ENCODE peak calls at places on chromosomes 12 and 14, in eight cellular contexts. H, R, P, C, Y, G, Z and J are unnamed samples.

GRCh38 chr12:118206107-118206412 is 70.1 kb downstream of the PEBP1 start:
- DNase-seq in H (no peak), R (no peak), P (no peak), C (no peak), Y (no peak), G (no peak), Z (peak), J (no peak)

GRCh38 chr14:45085004-45085403 is 1.1 kb downstream of the PRPF39 start:
- DNase-seq in H (no peak), R (peak), P (no peak), C (no peak), Y (no peak), G (no peak), Z (peak), J (peak)

GRCh38 chr14:104438166-104438887 is 141.2 kb upstream of the C14orf180 start:
- DNase-seq in H (no peak), R (no peak), P (no peak), C (no peak), Y (no peak), G (peak), Z (no peak), J (no peak)

GRCh38 chr12:127150479-127150878 is 1116.5 kb upstream of the TMEM132C start:
- DNase-seq in H (no peak), R (no peak), P (no peak), C (no peak), Y (no peak), G (no peak), Z (no peak), J (no peak)

GRCh38 chr14:22479781-22480464 is 109.1 kb downstream of the DAD1 start:
- DNase-seq in H (no peak), R (no peak), P (no peak), C (no peak), Y (no peak), G (no peak), Z (no peak), J (no peak)

GRCh38 chr14:103127861-103128598 is 4.8 kb downstream of the TNFAIP2 start:
- DNase-seq in H (no peak), R (no peak), P (no peak), C (no peak), Y (no peak), G (no peak), Z (no peak), J (no peak)

GRCh38 chr12:57620936-57621496 is 9.8 kb downstream of the ARHGEF25 start:
- DNase-seq in H (no peak), R (no peak), P (no peak), C (no peak), Y (no peak), G (no peak), Z (no peak), J (no peak)

GRCh38 chr14:93186461-93186860 is 1.3 kb downstream of the LYSET start:
- DNase-seq in H (no peak), R (no peak), P (no peak), C (no peak), Y (no peak), G (no peak), Z (no peak), J (no peak)

GRCh38 chr12:27191531-27191930 is 52.6 kb upstream of the STK38L start:
- DNase-seq in H (no peak), R (no peak), P (no peak), C (no peak), Y (no peak), G (no peak), Z (peak), J (no peak)

GRCh38 chr12:31962076-31962475 is 2.9 kb downstream of the RESF1 start:
- DNase-seq in H (no peak), R (no peak), P (no peak), C (no peak), Y (no peak), G (no peak), Z (no peak), J (no peak)

GRCh38 chr12:123449103-123449736 is 8.7 kb upstream of the SNRNP35 start:
- DNase-seq in H (no peak), R (no peak), P (no peak), C (no peak), Y (no peak), G (no peak), Z (peak), J (no peak)

GRCh38 chr12:16610743-16611142 is 4.8 kb upstream of the LMO3 start:
- DNase-seq in H (no peak), R (no peak), P (no peak), C (peak), Y (no peak), G (no peak), Z (no peak), J (no peak)

GRCh38 chr12:113136128-113136989 is 798 bp upstream of the RASAL1 start:
- DNase-seq in H (peak), R (peak), P (peak), C (no peak), Y (no peak), G (peak), Z (no peak), J (no peak)

GRCh38 chr14:61472025-61472672 is 150.8 kb downstream of the PRKCH start:
- DNase-seq in H (no peak), R (peak), P (no peak), C (no peak), Y (no peak), G (no peak), Z (peak), J (no peak)

GRCh38 chr14:76057914-76058313 is 72.4 kb downstream of the IFT43 start:
- DNase-seq in H (no peak), R (no peak), P (no peak), C (no peak), Y (no peak), G (no peak), Z (no peak), J (no peak)

GRCh38 chr14:55957950-55958349 is 160.3 kb upstream of the PELI2 start:
- DNase-seq in H (no peak), R (peak), P (no peak), C (no peak), Y (no peak), G (no peak), Z (no peak), J (no peak)